ENCODE peak calls at places on chromosome 9, in four cellular contexts. N is pons; Y is NCI-H1092; X is activated T-cell treated with anti-CD3 and anti-CD28 coated beads, Interleukin-2, amount 50 U/mL, for 1 hour. L is an unnamed sample.
A peak's percentile ranks its signal among the peaks of the same experiment; 100 is the strongest.

GRCh38 chr9:130973686-130974281 is 34.7 kb upstream of the FIBCD1 start:
- DNase-seq in N (no peak), Y (no peak), X (no peak), L (no peak)

GRCh38 chr9:1474259-1474658 is 424.1 kb downstream of the DMRT2 start:
- DNase-seq in N (no peak), Y (no peak), X (no peak), L (no peak)

GRCh38 chr9:13189362-13189761 is 90.1 kb downstream of the MPDZ start:
- DNase-seq in N (no peak), Y (no peak), X (no peak), L (no peak)

GRCh38 chr9:129333961-129334743 is 156.1 kb upstream of the IER5L start:
- DNase-seq in N (peak; percentile 70), Y (peak; percentile 14), X (peak; percentile 43), L (no peak)

GRCh38 chr9:131618785-131619184 is 73.5 kb downstream of the PRRT1B start:
- DNase-seq in N (no peak), Y (no peak), X (no peak), L (no peak)

GRCh38 chr9:98310752-98311392 is 55.4 kb upstream of the TBC1D2 start:
- DNase-seq in N (no peak), Y (no peak), X (no peak), L (no peak)

GRCh38 chr9:94899464-94900221 is 173.1 kb downstream of the AOPEP start:
- DNase-seq in N (no peak), Y (no peak), X (no peak), L (no peak)

GRCh38 chr9:136138566-136138965 is 19.9 kb upstream of the TMEM250 start:
- DNase-seq in N (no peak), Y (peak; percentile 61), X (peak; percentile 38), L (peak; percentile 58)

GRCh38 chr9:132099184-132099583 is 19.5 kb upstream of the MED27 start:
- DNase-seq in N (no peak), Y (no peak), X (no peak), L (no peak)

GRCh38 chr9:37425298-37425752 is 2.8 kb downstream of the GRHPR start:
- DNase-seq in N (no peak), Y (no peak), X (no peak), L (no peak)

GRCh38 chr9:33452828-33453271 is 5.5 kb upstream of the AQP3 start:
- DNase-seq in N (no peak), Y (peak; percentile 22), X (peak; percentile 57), L (peak; percentile 59)

GRCh38 chr9:14466429-14466818 is 152.5 kb upstream of the NFIB start:
- DNase-seq in N (no peak), Y (peak; percentile 23), X (no peak), L (no peak)

GRCh38 chr9:38157711-38158110 is 88.7 kb upstream of the SHB start:
- DNase-seq in N (no peak), Y (no peak), X (no peak), L (no peak)

GRCh38 chr9:133683494-133684460 is 47.6 kb downstream of the DBH start:
- DNase-seq in N (no peak), Y (no peak), X (peak; percentile 70), L (no peak)

GRCh38 chr9:133773889-133774655 is 35.9 kb upstream of the SARDH start:
- DNase-seq in N (no peak), Y (no peak), X (peak; percentile 1), L (no peak)

GRCh38 chr9:120184266-120184665 is 395.7 kb downstream of the CDK5RAP2 start:
- DNase-seq in N (no peak), Y (no peak), X (no peak), L (no peak)

L was measured in NCI-H1930.